ENCODE peak calls at places on chromosome 10, in six cellular contexts. R is choroid plexus epithelial cell, B is HCT116, F is IMR-90, I is lower leg skin, Z is AG04450. K is an unnamed sample.

GRCh38 chr10:8180756-8181155 is 126.3 kb downstream of the GATA3 start:
- DNase-seq in I (no peak), Z (no peak), F (no peak), R (no peak), B (no peak), K (no peak)

GRCh38 chr10:102001435-102002068 is 54.4 kb downstream of the ARMH3 start:
- DNase-seq in F (no peak), B (no peak), I (no peak), R (no peak), Z (no peak), K (no peak)

GRCh38 chr10:48475943-48476278 is 129.0 kb downstream of the ARHGAP22 start:
- DNase-seq in Z (no peak), I (peak), R (no peak), F (no peak), B (no peak), K (no peak)

GRCh38 chr10:72329290-72330058 is 25.2 kb downstream of the DNAJB12 start:
- DNase-seq in I (peak), R (no peak), Z (no peak), F (no peak), B (no peak), K (no peak)

GRCh38 chr10:44068716-44069482 is 316.0 kb downstream of the CXCL12 start:
- DNase-seq in I (peak), F (peak), R (no peak), B (no peak), Z (no peak), K (no peak)

GRCh38 chr10:119384127-119384526 is 158.4 kb downstream of the RGS10 start:
- DNase-seq in B (no peak), F (no peak), I (no peak), R (no peak), Z (no peak), K (no peak)

GRCh38 chr10:59290448-59290847 is 71.9 kb downstream of the FAM13C start:
- DNase-seq in F (no peak), B (no peak), Z (no peak), R (no peak), I (no peak), K (no peak)

GRCh38 chr10:47409171-47409865 is 25.2 kb upstream of the ZNF488 start:
- DNase-seq in Z (no peak), R (no peak), F (no peak), B (no peak), I (peak), K (no peak)

GRCh38 chr10:94092848-94093247 is 99.1 kb downstream of the PLCE1 start:
- DNase-seq in B (no peak), F (peak), R (peak), I (no peak), Z (no peak), K (peak)

GRCh38 chr10:94546058-94546595 is 539 bp downstream of the HELLS start:
- DNase-seq in F (peak), I (no peak), Z (no peak), R (peak), B (no peak), K (peak)

GRCh38 chr10:34397324-34397723 is 417.8 kb downstream of the PARD3 start:
- DNase-seq in R (peak), I (no peak), Z (no peak), F (peak), B (no peak), K (peak)

GRCh38 chr10:42697926-42698325 is 59.6 kb upstream of the ZNF33B start:
- DNase-seq in R (no peak), I (no peak), B (no peak), F (no peak), Z (no peak), K (no peak)

GRCh38 chr10:126722726-126723125 is 52.2 kb upstream of the C10orf90 start:
- DNase-seq in B (no peak), F (no peak), R (no peak), I (no peak), Z (no peak), K (no peak)

GRCh38 chr10:6431186-6431585 is 148.9 kb downstream of the PRKCQ start:
- DNase-seq in B (no peak), Z (no peak), R (no peak), F (no peak), I (no peak), K (no peak)

GRCh38 chr10:129244298-129244697 is 222.7 kb upstream of the MGMT start:
- DNase-seq in Z (no peak), I (no peak), R (no peak), B (no peak), F (no peak), K (no peak)

GRCh38 chr10:122154733-122155366 is 116.2 kb upstream of the BTBD16 start:
- DNase-seq in F (peak), I (no peak), R (peak), Z (peak), B (no peak), K (peak)

GRCh38 chr10:89555688-89556445 is 20.5 kb upstream of the SLC16A12 start:
- DNase-seq in F (peak), I (no peak), Z (no peak), B (no peak), R (peak), K (no peak)

GRCh38 chr10:16520900-16521299 is 779 bp downstream of the C1QL3 start:
- DNase-seq in I (no peak), F (peak), Z (no peak), R (peak), B (no peak), K (peak)

GRCh38 chr10:93437946-93438795 is 44.0 kb downstream of the MYOF start:
- DNase-seq in I (no peak), R (peak), Z (no peak), B (no peak), F (peak), K (peak)

GRCh38 chr10:8180348-8180747 is 125.9 kb downstream of the GATA3 start:
- DNase-seq in B (no peak), I (no peak), R (no peak), Z (no peak), F (no peak), K (no peak)

GRCh38 chr10:132423966-132424847 is 27.2 kb downstream of the PWWP2B start:
- DNase-seq in I (no peak), Z (no peak), F (no peak), R (no peak), B (no peak), K (no peak)

GRCh38 chr10:10796061-10796773 is 221.5 kb upstream of the CELF2 start:
- DNase-seq in I (no peak), Z (no peak), F (peak), B (no peak), R (peak), K (peak)

GRCh38 chr10:10796774-10797415 is 220.8 kb upstream of the CELF2 start:
- DNase-seq in R (peak), Z (no peak), B (no peak), F (peak), I (no peak), K (peak)

GRCh38 chr10:10798543-10799192 is 219.0 kb upstream of the CELF2 start:
- DNase-seq in I (no peak), Z (no peak), R (no peak), F (no peak), B (no peak), K (no peak)

GRCh38 chr10:10797467-10797866 is 220.2 kb upstream of the CELF2 start:
- DNase-seq in B (no peak), I (no peak), Z (no peak), R (peak), F (no peak), K (no peak)

DNA sequence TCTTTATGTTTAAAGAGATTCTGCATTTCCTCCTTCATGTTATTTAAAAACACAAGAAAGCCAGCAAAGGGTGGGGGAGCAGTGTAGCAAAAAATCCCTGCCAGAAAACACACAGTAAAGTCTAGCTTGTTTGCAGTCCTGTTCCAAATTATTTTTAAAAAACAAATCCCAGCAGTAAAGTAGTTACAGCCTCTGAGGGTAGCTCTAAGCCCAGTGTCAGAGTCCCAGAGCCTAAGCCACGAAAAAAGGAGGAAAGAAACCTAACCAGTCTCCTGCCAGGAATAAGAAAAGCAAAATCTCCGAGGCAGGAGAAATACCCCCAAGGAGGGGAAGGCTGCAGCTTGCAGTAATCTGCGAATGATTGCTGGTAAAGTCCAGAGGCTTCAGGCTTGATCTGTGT is 219.7 kb upstream of the CELF2 start:
- DNase-seq in B (no peak), R (peak), Z (no peak), I (no peak), F (no peak), K (no peak)
- H3K4me3 ChIP-seq in B (no peak), R (no peak), Z (no peak), I (no peak), F (no peak), K (no peak)

GRCh38 chr10:116689096-116689495 is 53.3 kb downstream of the HSPA12A start:
- DNase-seq in B (no peak), Z (no peak), F (no peak), I (no peak), R (no peak), K (no peak)

GRCh38 chr10:116691544-116692126 is 50.7 kb downstream of the HSPA12A start:
- DNase-seq in R (no peak), Z (no peak), I (no peak), B (no peak), F (no peak), K (no peak)

GRCh38 chr10:116691079-116691398 is 51.3 kb downstream of the HSPA12A start:
- DNase-seq in R (no peak), B (no peak), Z (no peak), F (no peak), I (no peak), K (no peak)

GRCh38 chr10:116689744-116690143 is 52.6 kb downstream of the HSPA12A start:
- DNase-seq in I (no peak), Z (no peak), R (no peak), F (no peak), B (no peak), K (no peak)

GRCh38 chr10:116690356-116691078 is 51.8 kb downstream of the HSPA12A start:
- DNase-seq in F (peak), I (no peak), Z (no peak), B (no peak), R (peak), K (peak)
- TF ChIP-seq CTCF in F (peak), I (no peak), Z (peak), B (no peak), R (peak), K (no peak)

DNA sequence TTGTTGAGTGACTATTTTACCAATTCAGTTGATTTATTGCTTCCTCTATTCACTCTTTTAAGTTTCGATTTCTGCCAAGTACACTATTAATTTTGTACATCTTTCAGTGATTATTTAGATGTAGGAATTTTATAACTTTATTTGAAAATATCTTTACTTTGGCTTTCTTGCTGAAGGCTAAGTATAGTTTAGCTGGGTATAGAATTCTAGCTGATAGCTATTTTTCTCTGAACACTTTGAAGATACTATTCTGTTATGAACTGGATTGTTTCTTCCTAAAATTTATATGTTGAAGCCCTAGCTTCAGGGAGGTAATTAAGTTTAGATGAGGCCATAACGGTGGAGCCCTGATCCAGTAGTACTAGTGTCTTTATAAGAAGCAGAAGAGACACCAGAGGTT is 141.1 kb downstream of the LRMDA start:
- DNase-seq in F (no peak), R (no peak), I (no peak), B (no peak), Z (no peak), K (no peak)
- H3K4me3 ChIP-seq in F (no peak), R (no peak), I (no peak), B (no peak), Z (no peak), K (no peak)

DNA sequence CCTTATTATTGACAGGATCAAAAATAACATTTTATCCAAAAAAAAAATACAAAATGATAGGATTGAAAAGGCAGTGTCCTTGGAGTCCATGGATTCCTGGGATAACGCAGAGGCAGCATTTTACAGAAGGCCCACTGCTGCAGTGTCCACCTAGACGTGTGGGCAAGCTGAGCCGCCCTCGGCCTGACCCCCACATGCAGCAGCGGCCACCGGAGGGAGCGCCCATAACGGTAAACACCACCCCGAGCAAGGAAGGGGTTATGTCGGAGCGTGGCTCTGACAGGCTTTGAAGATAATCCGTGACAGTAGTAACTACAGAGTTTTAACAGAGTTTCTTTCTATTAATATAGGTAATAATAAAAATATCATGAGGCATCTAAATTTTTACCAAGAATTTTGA is 45.3 kb upstream of the PITRM1 start:
- DNase-seq in B (no peak), Z (no peak), I (no peak), R (no peak), F (no peak), K (no peak)
- TF ChIP-seq CTCF in B (no peak), Z (no peak), I (no peak), R (no peak), F (no peak), K (no peak)

GRCh38 chr10:80536361-80536835 is 1.3 kb upstream of the SH2D4B start:
- DNase-seq in I (peak), B (no peak), Z (no peak), F (no peak), R (no peak), K (no peak)

GRCh38 chr10:80539421-80539999 is 1.8 kb downstream of the SH2D4B start:
- DNase-seq in I (peak), R (no peak), Z (no peak), F (no peak), B (no peak), K (no peak)

GRCh38 chr10:80538481-80539185 is 931 bp downstream of the SH2D4B start:
- DNase-seq in R (no peak), Z (no peak), F (no peak), B (no peak), I (peak), K (no peak)

GRCh38 chr10:80537086-80537704 is 507 bp upstream of the SH2D4B start:
- DNase-seq in I (peak), Z (no peak), R (no peak), B (no peak), F (no peak), K (peak)

GRCh38 chr10:80537705-80538480 is at the start of gene SH2D4B:
- DNase-seq in I (peak), B (no peak), Z (no peak), F (no peak), R (no peak), K (no peak)
- H3K4me3 ChIP-seq in I (no peak), B (peak), Z (no peak), F (no peak), R (no peak), K (no peak)

DNA sequence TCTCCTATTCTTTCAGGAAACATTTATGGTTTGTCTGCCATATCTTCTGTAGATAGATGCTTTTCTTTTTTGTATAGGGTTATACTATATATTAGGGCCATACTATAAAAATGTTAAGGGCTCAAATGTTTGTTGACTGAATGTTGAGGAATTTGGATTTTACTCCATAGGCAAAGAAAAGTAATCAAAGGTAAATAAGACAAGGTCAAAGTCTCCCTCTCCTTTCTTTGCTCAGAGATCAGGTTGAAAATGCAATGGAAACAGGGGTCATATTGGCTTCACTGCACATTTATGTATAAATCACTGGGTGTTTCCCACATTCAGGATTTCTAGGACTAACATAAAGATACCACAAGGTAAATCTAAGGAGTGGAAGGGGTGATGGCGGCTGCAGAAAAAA is 291.4 kb upstream of the FZD8 start:
- DNase-seq in R (no peak), I (no peak), B (no peak), F (no peak), Z (no peak), K (no peak)
- TF ChIP-seq CTCF in R (no peak), I (no peak), B (no peak), F (no peak), Z (no peak), K (no peak)

GRCh38 chr10:4661572-4662255 is 164.3 kb upstream of the AKR1E2 start:
- DNase-seq in F (no peak), R (no peak), Z (no peak), B (no peak), I (peak), K (peak)
- H3K4me3 ChIP-seq in F (no peak), R (no peak), Z (no peak), B (no peak), I (no peak), K (no peak)

K was measured in fibroblast of villous mesenchyme.